ENCODE peak calls at places on chromosomes 6 and 20, in five cellular contexts. M is HL-60, J is heart left ventricle, L is AG04450, F is foreskin keratinocyte. R is an unnamed sample.

GRCh38 chr6:53547815-53548496 is 3.1 kb upstream of the GCLC start:
- DNase-seq in M (peak; percentile 94), J (peak; percentile 99), L (peak; percentile 91), F (peak; percentile 92), R (peak; percentile 84)

GRCh38 chr6:135044639-135045038 is 10.0 kb downstream of the HBS1L start:
- DNase-seq in M (no peak), J (no peak), L (no peak), F (no peak), R (no peak)

GRCh38 chr20:23106271-23106851 is 20.2 kb upstream of the CD93 start:
- DNase-seq in M (no peak), J (peak; percentile 44), L (peak; percentile 47), F (no peak), R (no peak)

GRCh38 chr6:17167327-17167979 is 65.6 kb downstream of the STMND1 start:
- DNase-seq in M (no peak), J (peak; percentile 75), L (no peak), F (peak; percentile 60), R (peak; percentile 5)

GRCh38 chr20:52953020-52953419 is 19.1 kb upstream of the TSHZ2 start:
- DNase-seq in M (no peak), J (no peak), L (no peak), F (no peak), R (no peak)

GRCh38 chr6:40891686-40892085 is 147.3 kb downstream of the UNC5CL start:
- DNase-seq in M (no peak), J (no peak), L (no peak), F (no peak), R (no peak)

GRCh38 chr20:6480328-6481030 is 287.0 kb upstream of the BMP2 start:
- DNase-seq in M (no peak), J (no peak), L (no peak), F (no peak), R (no peak)

GRCh38 chr20:60046011-60046413 is 87.8 kb downstream of the CDH26 start:
- DNase-seq in M (peak; percentile 97), J (no peak), L (no peak), F (no peak), R (no peak)

GRCh38 chr6:28553986-28554881 is 28.6 kb downstream of the GPX5 start:
- DNase-seq in M (no peak), J (no peak), L (no peak), F (peak; percentile 7), R (no peak)

GRCh38 chr6:13348320-13349113 is 20.2 kb upstream of the TBC1D7 start:
- DNase-seq in M (no peak), J (no peak), L (no peak), F (no peak), R (no peak)

GRCh38 chr20:23782366-23782983 is 31.7 kb upstream of the CST1 start:
- DNase-seq in M (no peak), J (no peak), L (no peak), F (peak; percentile 21), R (peak; percentile 4)

GRCh38 chr20:44861547-44862006 is 23.9 kb upstream of the YWHAB start:
- DNase-seq in M (no peak), J (peak; percentile 48), L (no peak), F (peak; percentile 52), R (peak; percentile 64)

GRCh38 chr6:170291271-170292110 is 613 bp upstream of the DLL1 start:
- DNase-seq in M (no peak), J (peak; percentile 79), L (no peak), F (peak; percentile 57), R (no peak)

GRCh38 chr20:58810116-58810878 is 40.4 kb downstream of the GNAS-AS1 start:
- DNase-seq in M (no peak), J (no peak), L (no peak), F (no peak), R (no peak)

GRCh38 chr6:96015321-96015790 is 418 bp upstream of the FUT9 start:
- DNase-seq in M (no peak), J (no peak), L (no peak), F (peak; percentile 6), R (no peak)

GRCh38 chr6:56087421-56087820 is 160.0 kb downstream of the COL21A1 start:
- DNase-seq in M (no peak), J (no peak), L (no peak), F (no peak), R (no peak)

GRCh38 chr6:156334961-156335360 is 442.2 kb upstream of the ARID1B start:
- DNase-seq in M (no peak), J (no peak), L (no peak), F (no peak), R (no peak)

GRCh38 chr6:127554435-127555006 is 22.5 kb upstream of the C6orf58 start:
- DNase-seq in M (no peak), J (no peak), L (no peak), F (peak; percentile 40), R (peak; percentile 55)

GRCh38 chr20:63791497-63792156 is 39.4 kb downstream of the ZBTB46 start:
- DNase-seq in M (no peak), J (peak; percentile 81), L (no peak), F (no peak), R (no peak)

GRCh38 chr6:17027441-17027840 is 74.4 kb upstream of the STMND1 start:
- DNase-seq in M (no peak), J (no peak), L (no peak), F (no peak), R (no peak)

GRCh38 chr20:43752561-43753301 is 25.9 kb upstream of the GTSF1L start:
- DNase-seq in M (peak; percentile 99), J (peak; percentile 51), L (no peak), F (no peak), R (no peak)

GRCh38 chr6:137880633-137881521 is 13.8 kb downstream of the TNFAIP3 start:
- DNase-seq in M (no peak), J (no peak), L (no peak), F (peak; percentile 12), R (no peak)

GRCh38 chr6:13305791-13306190 is 22.5 kb downstream of the TBC1D7 start:
- DNase-seq in M (no peak), J (no peak), L (no peak), F (no peak), R (no peak)

GRCh38 chr20:64196831-64197418 is 32.7 kb downstream of the MYT1 start:
- DNase-seq in M (no peak), J (no peak), L (no peak), F (no peak), R (no peak)

GRCh38 chr6:33250731-33251130 is 20.9 kb downstream of the VPS52 start:
- DNase-seq in M (no peak), J (no peak), L (no peak), F (no peak), R (no peak)

GRCh38 chr6:149366237-149366921 is 33.7 kb upstream of the SUMO4 start:
- DNase-seq in M (no peak), J (no peak), L (no peak), F (no peak), R (no peak)

GRCh38 chr6:39876826-39877225 is 57.4 kb downstream of the MOCS1 start:
- DNase-seq in M (no peak), J (no peak), L (no peak), F (no peak), R (no peak)

GRCh38 chr6:125116170-125116569 is 37.4 kb upstream of the TPD52L1 start:
- DNase-seq in M (no peak), J (no peak), L (no peak), F (no peak), R (no peak)

GRCh38 chr6:56193846-56194245 is 53.5 kb downstream of the COL21A1 start:
- DNase-seq in M (no peak), J (no peak), L (no peak), F (peak; percentile 45), R (no peak)

GRCh38 chr20:13814672-13815071 is 29.8 kb downstream of the NDUFAF5 start:
- DNase-seq in M (no peak), J (no peak), L (no peak), F (no peak), R (no peak)

GRCh38 chr6:116577486-116577885 is 6.2 kb downstream of the RWDD1 start:
- DNase-seq in M (no peak), J (no peak), L (no peak), F (no peak), R (no peak)

GRCh38 chr20:23143098-23143497 is 57.0 kb upstream of the CD93 start:
- DNase-seq in M (peak; percentile 70), J (peak; percentile 87), L (no peak), F (peak; percentile 65), R (peak; percentile 80)

GRCh38 chr6:111731404-111732195 is 125.9 kb upstream of the TRAF3IP2 start:
- DNase-seq in M (no peak), J (no peak), L (no peak), F (no peak), R (no peak)

GRCh38 chr20:10621159-10621558 is 52.6 kb downstream of the JAG1 start:
- DNase-seq in M (no peak), J (no peak), L (no peak), F (no peak), R (no peak)

GRCh38 chr20:10616212-10616611 is 57.6 kb downstream of the JAG1 start:
- DNase-seq in M (no peak), J (no peak), L (no peak), F (no peak), R (no peak)

GRCh38 chr20:10619427-10619826 is 54.4 kb downstream of the JAG1 start:
- DNase-seq in M (no peak), J (no peak), L (no peak), F (peak; percentile 97), R (peak; percentile 85)

GRCh38 chr20:10622657-10623418 is 51.0 kb downstream of the JAG1 start:
- DNase-seq in M (no peak), J (peak; percentile 59), L (no peak), F (peak; percentile 49), R (no peak)

GRCh38 chr20:10618611-10619245 is 55.1 kb downstream of the JAG1 start:
- DNase-seq in M (no peak), J (no peak), L (no peak), F (peak; percentile 69), R (no peak)
- H3K27ac ChIP-seq in M (no peak overlapping the region), J (no peak overlapping the region), L (peak overlapping the region; percentile 47), F (peak overlapping the region; percentile 95), R (peak overlapping the region; percentile 69)

DNA sequence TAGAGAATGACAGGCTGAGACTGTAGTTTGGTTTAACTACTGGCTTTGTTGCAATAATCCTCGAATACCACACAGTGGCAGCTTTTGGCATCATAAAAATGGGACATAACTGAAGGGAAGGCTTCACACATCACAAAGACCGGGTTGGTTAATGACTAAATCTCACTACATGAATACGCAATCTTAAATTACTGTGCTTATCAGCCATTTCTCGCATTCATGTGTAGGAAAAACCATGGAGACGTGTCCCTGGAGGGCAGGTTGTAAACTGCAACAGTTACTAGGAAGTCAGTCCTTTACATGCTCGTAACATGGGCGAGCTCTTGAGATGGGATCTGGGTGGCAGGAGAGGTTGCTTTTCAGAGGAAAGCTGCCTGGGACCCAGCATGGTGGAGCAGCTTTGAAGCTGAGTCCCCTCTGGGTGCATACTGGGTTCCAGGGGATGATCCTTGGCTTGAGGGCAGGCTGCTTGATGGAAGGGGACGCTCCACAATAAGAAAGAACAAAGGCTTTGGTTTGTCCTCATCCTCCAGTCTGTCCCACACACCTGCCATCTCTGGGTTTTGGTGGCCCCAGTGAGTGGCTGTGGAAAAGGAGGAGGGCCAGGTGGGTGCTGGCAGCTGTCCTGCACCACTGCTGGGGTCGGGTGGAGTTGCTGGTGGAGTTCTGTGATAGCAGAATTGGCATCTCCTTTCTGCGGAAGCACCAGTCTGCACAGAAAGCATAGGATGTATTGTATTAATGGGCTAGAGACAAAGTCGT is 2.1 kb downstream of the RPS21 start:
- DNase-seq in M (no peak), J (no peak), L (no peak), F (no peak), R (no peak)
- TF ChIP-seq CTCF in M (no peak), J (no peak), L (peak; percentile 4), F (peak; percentile 30), R (no peak)

GRCh38 chr20:10668677-10669368 is 5.0 kb downstream of the JAG1 start:
- DNase-seq in M (no peak), J (no peak), L (no peak), F (peak; percentile 13), R (no peak)
- H3K27ac ChIP-seq in M (no peak overlapping the region), J (peak overlapping the region; percentile 8), L (no peak overlapping the region), F (no peak overlapping the region), R (no peak overlapping the region)

GRCh38 chr6:46704562-46704961 is 16.9 kb downstream of the TDRD6 start:
- DNase-seq in M (no peak), J (no peak), L (no peak), F (peak; percentile 49), R (peak; percentile 28)
- TF ChIP-seq CTCF in M (no peak), J (peak; percentile 16), L (no peak), F (peak; percentile 69), R (peak; percentile 17)

R was measured in RWPE1.